ENCODE peak calls at places on chromosome 1, in ten cellular contexts. N is A549; Z is dorsolateral prefrontal cortex; E is hepatocyte; F is RWPE1; A is CD8-positive, alpha-beta T cell; Y is nephron progenitor cell; U is GM20000; R is OCI-LY7; G is lung. P is an unnamed sample.

GRCh38 chr1:25664800-25665199 is 48.2 kb downstream of the MAN1C1 start:
- DNase-seq in Y (no peak), E (no peak), F (no peak), R (no peak), A (no peak), U (no peak), G (no peak), Z (no peak), N (no peak), P (no peak)

GRCh38 chr1:150579955-150580642 is 689 bp upstream of the MCL1 start:
- DNase-seq in G (no peak), Y (no peak), R (no peak), U (no peak), F (no peak), Z (no peak), E (no peak), N (no peak), A (no peak), P (no peak)

GRCh38 chr1:167797005-167797404 is 75.2 kb downstream of the MPZL1 start:
- DNase-seq in G (peak; percentile 76), N (no peak), Y (no peak), F (peak; percentile 87), E (peak; percentile 73), R (peak; percentile 21), U (no peak), Z (no peak), A (no peak), P (peak; percentile 95)

GRCh38 chr1:169970114-169970513 is 76.4 kb upstream of the SCYL3 start:
- DNase-seq in N (no peak), E (no peak), G (no peak), Z (no peak), R (no peak), A (no peak), F (no peak), U (no peak), Y (no peak), P (no peak)

GRCh38 chr1:183597656-183598055 is 7.4 kb upstream of the NCF2 start:
- DNase-seq in G (no peak), U (no peak), Z (no peak), Y (no peak), N (no peak), R (no peak), E (no peak), F (no peak), A (no peak), P (no peak)

GRCh38 chr1:157262422-157262821 is 124.2 kb upstream of the ETV3 start:
- DNase-seq in N (no peak), A (no peak), E (no peak), R (no peak), U (no peak), Y (no peak), F (no peak), Z (no peak), G (no peak), P (no peak)

GRCh38 chr1:94560333-94560732 is 18.8 kb upstream of the F3 start:
- DNase-seq in Y (no peak), F (no peak), U (no peak), G (no peak), R (no peak), E (no peak), N (no peak), A (no peak), Z (no peak), P (no peak)

GRCh38 chr1:235923466-235924008 is 56.8 kb upstream of the LYST start:
- DNase-seq in R (no peak), G (no peak), Z (no peak), F (no peak), N (no peak), E (peak; percentile 28), A (peak; percentile 59), U (peak; percentile 19), Y (no peak), P (no peak)

GRCh38 chr1:22131875-22132486 is 10.9 kb downstream of the WNT4 start:
- DNase-seq in Y (peak; percentile 84), E (peak; percentile 81), A (peak; percentile 72), Z (no peak), G (no peak), N (peak; percentile 53), F (peak; percentile 54), U (peak; percentile 87), R (peak; percentile 66), P (no peak)

GRCh38 chr1:56423716-56424115 is 155.6 kb downstream of the PLPP3 start:
- DNase-seq in G (no peak), R (no peak), A (no peak), N (no peak), Z (no peak), U (no peak), Y (no peak), E (no peak), F (no peak), P (no peak)

GRCh38 chr1:204080163-204080903 is 7.4 kb downstream of the SOX13 start:
- DNase-seq in U (no peak), Y (peak; percentile 85), E (peak; percentile 95), F (peak; percentile 100), A (no peak), G (peak; percentile 96), R (no peak), N (peak; percentile 95), Z (no peak), P (no peak)

GRCh38 chr1:91883470-91883869 is 2.5 kb downstream of the TGFBR3 start:
- DNase-seq in Z (no peak), F (peak; percentile 50), Y (no peak), N (peak; percentile 50), E (peak; percentile 28), U (peak; percentile 60), G (no peak), A (no peak), R (peak; percentile 12), P (no peak)

GRCh38 chr1:154784924-154785531 is 85.1 kb downstream of the KCNN3 start:
- DNase-seq in N (no peak), G (no peak), R (peak; percentile 54), Y (no peak), F (no peak), U (peak; percentile 83), Z (no peak), E (no peak), A (peak; percentile 61), P (no peak)

GRCh38 chr1:14968251-14968812 is 185.2 kb upstream of the TMEM51 start:
- DNase-seq in U (no peak), Y (no peak), N (no peak), G (no peak), A (no peak), E (peak; percentile 47), Z (no peak), R (no peak), F (peak; percentile 43), P (peak; percentile 63)

GRCh38 chr1:33784876-33785275 is 79.0 kb upstream of the HMGB4 start:
- DNase-seq in R (no peak), A (no peak), N (no peak), Z (peak; percentile 34), F (no peak), E (no peak), Y (no peak), U (no peak), G (no peak), P (no peak)

GRCh38 chr1:52365091-52365745 is 787 bp downstream of the CC2D1B start:
- DNase-seq in Y (peak; percentile 29), R (peak; percentile 59), U (no peak), Z (peak; percentile 28), N (peak; percentile 62), F (peak; percentile 67), G (peak; percentile 76), E (peak; percentile 81), A (no peak), P (peak; percentile 27)

GRCh38 chr1:52364235-52364839 is 1.7 kb downstream of the CC2D1B start:
- DNase-seq in F (no peak), E (no peak), A (no peak), R (peak; percentile 26), N (no peak), Y (no peak), Z (no peak), U (no peak), G (no peak), P (no peak)

GRCh38 chr1:52366517-52366827 is 467 bp upstream of the CC2D1B start:
- DNase-seq in Z (no peak), U (no peak), Y (no peak), R (no peak), E (no peak), F (no peak), N (no peak), A (no peak), G (no peak), P (no peak)

GRCh38 chr1:52367272-52367671 is 1.3 kb upstream of the CC2D1B start:
- DNase-seq in E (no peak), Z (no peak), U (no peak), R (no peak), A (no peak), N (no peak), G (no peak), Y (no peak), F (no peak), P (no peak)

GRCh38 chr1:52365746-52366516 is at the start of gene CC2D1B:
- DNase-seq in U (peak; percentile 100), F (peak; percentile 100), G (peak; percentile 99), Z (peak; percentile 98), A (peak; percentile 100), R (peak; percentile 98), E (peak; percentile 99), N (peak; percentile 91), Y (peak; percentile 100), P (peak; percentile 91)
- TF ChIP-seq CTCF in U (no peak), F (no peak), G (no peak), Z (peak; percentile 60), A (no peak), R (no peak), E (peak; percentile 6), N (no peak), Y (no peak), P (no peak)

GRCh38 chr1:26719205-26719604 is 23.4 kb downstream of the ARID1A start:
- DNase-seq in A (no peak), Z (no peak), F (no peak), E (no peak), R (no peak), U (no peak), Y (no peak), N (no peak), G (no peak), P (no peak)
- TF ChIP-seq CTCF in A (no peak), Z (no peak), F (no peak), E (peak; percentile 5), R (no peak), U (no peak), Y (no peak), N (no peak), G (no peak), P (no peak)

DNA sequence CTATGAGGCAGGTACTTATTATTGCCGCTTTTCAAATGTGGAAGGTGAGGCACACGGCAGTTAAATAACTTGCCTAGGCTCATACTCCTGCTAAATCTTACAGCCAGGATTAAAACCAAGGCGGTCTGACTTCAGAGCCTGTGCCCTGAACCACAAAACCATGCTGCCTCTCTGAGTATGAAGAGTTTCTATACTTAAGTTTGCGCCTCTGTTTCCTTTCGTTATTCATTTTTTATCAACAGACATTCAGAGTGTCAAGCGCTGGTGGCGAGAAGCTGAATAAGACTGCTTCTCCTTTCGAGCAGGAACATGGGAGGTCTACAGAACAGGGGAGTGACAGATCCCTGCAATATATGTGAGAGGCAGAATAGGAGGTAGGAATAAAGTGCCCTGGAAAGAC is 96.0 kb upstream of the DUSP10 start:
- DNase-seq in Y (no peak), Z (no peak), N (no peak), G (no peak), U (peak; percentile 32), E (no peak), A (no peak), R (no peak), F (no peak), P (no peak)
- TF ChIP-seq CTCF in Y (no peak), Z (no peak), N (no peak), G (no peak), U (no peak), E (no peak), A (no peak), R (no peak), F (no peak), P (no peak)

GRCh38 chr1:173062156-173062938 is 11.6 kb upstream of the TNFSF18 start:
- DNase-seq in Y (no peak), N (no peak), G (no peak), Z (no peak), U (no peak), A (no peak), E (peak; percentile 15), R (no peak), F (peak; percentile 87), P (no peak)
- TF ChIP-seq CTCF in Y (no peak), N (no peak), G (no peak), Z (no peak), U (no peak), A (no peak), E (no peak), R (no peak), F (no peak), P (no peak)